ENCODE peak calls at places on chromosomes 4 and X, in seven cellular contexts. One of them, this sample, is unnamed.

GRCh38 chrX:129522184-129523059 is 868 bp downstream of the SMARCA1 start:
- DNase-seq in foreskin fibroblast: peak
- DNase-seq in GM13976: peak
- DNase-seq in tibial nerve: peak
- DNase-seq in HepG2: peak
- DNase-seq in adrenal gland: peak
- DNase-seq in RWPE2: peak
- DNase-seq in this sample: no peak

GRCh38 chrX:135086197-135086854 is 34.0 kb downstream of the ETDB start:
- DNase-seq in GM13976: peak
- DNase-seq in adrenal gland: peak
- DNase-seq in HepG2: peak
- DNase-seq in RWPE2: no peak
- DNase-seq in foreskin fibroblast: peak
- DNase-seq in tibial nerve: no peak
- DNase-seq in this sample: peak

GRCh38 chr4:8534601-8535000 is 45.6 kb upstream of the GPR78 start:
- DNase-seq in foreskin fibroblast: no peak
- DNase-seq in adrenal gland: no peak
- DNase-seq in RWPE2: no peak
- DNase-seq in GM13976: no peak
- DNase-seq in HepG2: no peak
- DNase-seq in tibial nerve: no peak
- DNase-seq in this sample: no peak

GRCh38 chr4:130306566-130306965 is 1210.6 kb downstream of the C4orf33 start:
- DNase-seq in GM13976: no peak
- DNase-seq in adrenal gland: no peak
- DNase-seq in HepG2: no peak
- DNase-seq in RWPE2: no peak
- DNase-seq in tibial nerve: no peak
- DNase-seq in foreskin fibroblast: no peak
- DNase-seq in this sample: no peak

GRCh38 chr4:182694551-182694950 is 222.6 kb downstream of the DCTD start:
- DNase-seq in HepG2: no peak
- DNase-seq in GM13976: no peak
- DNase-seq in foreskin fibroblast: no peak
- DNase-seq in adrenal gland: no peak
- DNase-seq in RWPE2: no peak
- DNase-seq in tibial nerve: no peak
- DNase-seq in this sample: no peak

GRCh38 chr4:4428966-4429875 is 42.3 kb downstream of the NSG1 start:
- DNase-seq in RWPE2: no peak
- DNase-seq in adrenal gland: no peak
- DNase-seq in tibial nerve: no peak
- DNase-seq in GM13976: no peak
- DNase-seq in foreskin fibroblast: no peak
- DNase-seq in HepG2: no peak
- DNase-seq in this sample: no peak

GRCh38 chr4:73376962-73377361 is 27.1 kb upstream of the ALB start:
- DNase-seq in adrenal gland: no peak
- DNase-seq in GM13976: no peak
- DNase-seq in foreskin fibroblast: no peak
- DNase-seq in RWPE2: no peak
- DNase-seq in HepG2: no peak
- DNase-seq in tibial nerve: no peak
- DNase-seq in this sample: no peak

GRCh38 chr4:25439913-25440477 is 62.9 kb downstream of the ANAPC4 start:
- DNase-seq in tibial nerve: peak
- DNase-seq in HepG2: peak
- DNase-seq in adrenal gland: peak
- DNase-seq in GM13976: peak
- DNase-seq in foreskin fibroblast: peak
- DNase-seq in RWPE2: no peak
- DNase-seq in this sample: no peak

GRCh38 chrX:340121-340520 is 21.5 kb upstream of the GTPBP6 start:
- DNase-seq in foreskin fibroblast: no peak
- DNase-seq in adrenal gland: no peak
- DNase-seq in HepG2: no peak
- DNase-seq in RWPE2: peak
- DNase-seq in tibial nerve: no peak
- DNase-seq in GM13976: no peak
- DNase-seq in this sample: no peak

GRCh38 chr4:128298852-128299251 is 11.2 kb upstream of the PGRMC2 start:
- DNase-seq in HepG2: no peak
- DNase-seq in tibial nerve: no peak
- DNase-seq in foreskin fibroblast: no peak
- DNase-seq in RWPE2: no peak
- DNase-seq in GM13976: no peak
- DNase-seq in adrenal gland: no peak
- DNase-seq in this sample: no peak

GRCh38 chr4:86235549-86235948 is 124.3 kb downstream of the MAPK10 start:
- DNase-seq in adrenal gland: no peak
- DNase-seq in foreskin fibroblast: no peak
- DNase-seq in GM13976: no peak
- DNase-seq in tibial nerve: no peak
- DNase-seq in RWPE2: no peak
- DNase-seq in HepG2: no peak
- DNase-seq in this sample: no peak

GRCh38 chr4:181770971-181771370 is 472.2 kb upstream of the TENM3 start:
- DNase-seq in RWPE2: no peak
- DNase-seq in tibial nerve: no peak
- DNase-seq in foreskin fibroblast: no peak
- DNase-seq in GM13976: no peak
- DNase-seq in HepG2: no peak
- DNase-seq in adrenal gland: no peak
- DNase-seq in this sample: no peak

DNA sequence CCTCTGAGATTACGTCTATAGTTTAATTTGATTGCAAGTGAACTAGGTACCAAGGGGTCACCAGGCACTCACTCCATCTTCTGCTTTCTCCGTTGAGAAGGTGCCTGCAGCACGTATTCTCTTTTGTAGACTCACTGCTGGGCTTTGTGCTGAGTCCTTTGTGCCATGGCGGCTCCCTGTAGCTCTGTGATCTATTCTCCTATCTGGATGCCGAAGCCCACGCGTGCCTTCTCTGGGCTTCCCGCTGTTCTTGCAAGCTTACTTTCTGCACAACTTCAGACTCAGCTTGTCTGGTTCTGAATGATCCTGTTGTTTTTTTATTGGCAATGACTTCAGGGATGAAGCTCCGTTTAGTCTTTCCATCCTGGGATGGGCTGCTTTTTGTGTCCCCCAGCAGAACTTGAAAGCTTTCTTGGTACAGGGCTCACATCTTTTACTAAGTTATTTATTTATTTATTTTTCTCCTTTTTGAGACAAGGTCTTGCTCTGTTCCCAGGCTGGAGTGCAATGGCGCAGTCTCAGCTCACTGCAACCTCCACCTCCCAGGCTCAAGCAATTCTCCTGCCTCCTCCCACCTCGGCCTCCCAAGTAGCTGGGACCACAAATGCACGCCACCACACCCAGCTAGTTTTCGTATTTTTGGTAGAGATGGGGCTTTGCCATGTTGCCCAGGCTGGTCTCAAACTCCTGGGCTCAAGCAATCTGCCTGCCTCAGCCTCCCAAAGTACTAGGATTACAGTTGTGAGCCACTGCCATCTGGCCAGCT is 100.9 kb upstream of the NKX1-1 start:
- DNase-seq in foreskin fibroblast: no peak
- DNase-seq in RWPE2: peak
- DNase-seq in tibial nerve: peak
- DNase-seq in GM13976: no peak
- DNase-seq in adrenal gland: peak
- DNase-seq in HepG2: no peak
- DNase-seq in this sample: no peak
- TF ChIP-seq CTCF in foreskin fibroblast: no peak
- TF ChIP-seq CTCF in RWPE2: no peak
- TF ChIP-seq CTCF in tibial nerve: no peak
- TF ChIP-seq CTCF in GM13976: no peak
- TF ChIP-seq CTCF in adrenal gland: no peak
- TF ChIP-seq CTCF in HepG2: no peak
- TF ChIP-seq CTCF in this sample: no peak

GRCh38 chrX:69234624-69235023 is 69.4 kb upstream of the PJA1 start:
- DNase-seq in GM13976: no peak
- DNase-seq in HepG2: no peak
- DNase-seq in foreskin fibroblast: no peak
- DNase-seq in RWPE2: no peak
- DNase-seq in adrenal gland: no peak
- DNase-seq in tibial nerve: no peak
- DNase-seq in this sample: no peak
- TF ChIP-seq CTCF in GM13976: no peak
- TF ChIP-seq CTCF in HepG2: no peak
- TF ChIP-seq CTCF in foreskin fibroblast: no peak
- TF ChIP-seq CTCF in RWPE2: no peak
- TF ChIP-seq CTCF in adrenal gland: no peak
- TF ChIP-seq CTCF in tibial nerve: no peak
- TF ChIP-seq CTCF in this sample: no peak

DNA sequence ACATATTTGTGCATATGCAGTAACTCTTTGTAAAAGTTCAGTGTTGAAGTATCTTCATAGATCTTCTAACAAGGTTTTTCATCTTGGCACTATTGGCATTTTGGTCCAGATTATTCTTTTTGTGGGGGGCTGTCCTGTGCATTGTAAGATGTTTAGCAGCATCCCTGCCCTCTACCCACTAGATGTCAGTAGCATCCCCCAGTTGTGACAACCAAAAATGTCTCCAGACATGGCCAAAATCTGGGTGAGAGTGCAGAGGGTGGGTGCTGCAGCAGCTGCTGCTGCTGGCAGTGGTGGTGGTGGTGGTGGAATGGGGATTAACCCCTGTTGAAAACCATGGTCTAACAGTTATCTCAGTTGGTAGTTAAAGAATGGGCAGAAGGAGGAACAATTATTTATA is 370.0 kb downstream of the GPAT3 start:
- DNase-seq in tibial nerve: no peak
- DNase-seq in adrenal gland: no peak
- DNase-seq in HepG2: peak
- DNase-seq in GM13976: no peak
- DNase-seq in foreskin fibroblast: no peak
- DNase-seq in RWPE2: no peak
- DNase-seq in this sample: no peak
- TF ChIP-seq CTCF in tibial nerve: no peak
- TF ChIP-seq CTCF in adrenal gland: no peak
- TF ChIP-seq CTCF in HepG2: peak
- TF ChIP-seq CTCF in GM13976: no peak
- TF ChIP-seq CTCF in foreskin fibroblast: no peak
- TF ChIP-seq CTCF in RWPE2: peak
- TF ChIP-seq CTCF in this sample: peak

GRCh38 chr4:160810415-160810814 is 1353.4 kb downstream of the FSTL5 start:
- DNase-seq in adrenal gland: no peak
- DNase-seq in HepG2: no peak
- DNase-seq in GM13976: no peak
- DNase-seq in tibial nerve: no peak
- DNase-seq in foreskin fibroblast: no peak
- DNase-seq in RWPE2: no peak
- DNase-seq in this sample: no peak

GRCh38 chr4:160809576-160809975 is 1354.2 kb downstream of the FSTL5 start:
- DNase-seq in foreskin fibroblast: no peak
- DNase-seq in HepG2: no peak
- DNase-seq in tibial nerve: no peak
- DNase-seq in RWPE2: no peak
- DNase-seq in adrenal gland: no peak
- DNase-seq in GM13976: no peak
- DNase-seq in this sample: no peak

GRCh38 chr4:160811956-160812355 is 1351.8 kb downstream of the FSTL5 start:
- DNase-seq in GM13976: no peak
- DNase-seq in tibial nerve: no peak
- DNase-seq in HepG2: no peak
- DNase-seq in foreskin fibroblast: no peak
- DNase-seq in RWPE2: no peak
- DNase-seq in adrenal gland: no peak
- DNase-seq in this sample: no peak

DNA sequence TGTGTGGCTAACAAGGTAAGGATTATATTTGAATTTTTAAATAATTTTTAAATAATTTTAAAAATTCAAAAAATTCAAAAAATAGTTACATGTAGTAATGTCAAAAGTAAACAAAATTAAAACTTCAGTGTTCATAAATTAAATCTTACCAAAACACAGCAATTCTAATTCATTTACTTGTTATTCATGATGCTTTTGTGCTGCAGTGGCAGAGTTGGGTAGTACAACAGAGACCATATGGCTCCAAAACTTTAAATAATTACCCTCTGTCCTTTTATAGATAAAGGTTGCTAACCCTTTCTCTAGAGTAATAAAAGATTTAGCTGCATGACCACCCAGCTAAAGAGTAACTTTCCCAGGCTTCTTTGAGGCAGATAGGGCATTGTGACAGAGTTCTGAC is 1355.6 kb downstream of the FSTL5 start:
- DNase-seq in GM13976: no peak
- DNase-seq in foreskin fibroblast: no peak
- DNase-seq in HepG2: no peak
- DNase-seq in RWPE2: no peak
- DNase-seq in adrenal gland: no peak
- DNase-seq in tibial nerve: no peak
- DNase-seq in this sample: no peak
- TF ChIP-seq CTCF in GM13976: no peak
- TF ChIP-seq CTCF in foreskin fibroblast: no peak
- TF ChIP-seq CTCF in HepG2: no peak
- TF ChIP-seq CTCF in RWPE2: no peak
- TF ChIP-seq CTCF in adrenal gland: no peak
- TF ChIP-seq CTCF in tibial nerve: no peak
- TF ChIP-seq CTCF in this sample: no peak

GRCh38 chr4:16508968-16509367 is 282.7 kb upstream of the TAPT1 start:
- DNase-seq in RWPE2: no peak
- DNase-seq in tibial nerve: no peak
- DNase-seq in GM13976: no peak
- DNase-seq in foreskin fibroblast: no peak
- DNase-seq in adrenal gland: no peak
- DNase-seq in HepG2: no peak
- DNase-seq in this sample: no peak
- TF ChIP-seq CTCF in RWPE2: peak
- TF ChIP-seq CTCF in tibial nerve: no peak
- TF ChIP-seq CTCF in GM13976: no peak
- TF ChIP-seq CTCF in foreskin fibroblast: peak
- TF ChIP-seq CTCF in adrenal gland: no peak
- TF ChIP-seq CTCF in HepG2: peak
- TF ChIP-seq CTCF in this sample: peak

GRCh38 chrX:34521563-34521962 is 135.5 kb downstream of the TMEM47 start:
- DNase-seq in adrenal gland: no peak
- DNase-seq in tibial nerve: no peak
- DNase-seq in GM13976: no peak
- DNase-seq in RWPE2: no peak
- DNase-seq in HepG2: no peak
- DNase-seq in foreskin fibroblast: no peak
- DNase-seq in this sample: peak
- TF ChIP-seq CTCF in adrenal gland: no peak
- TF ChIP-seq CTCF in tibial nerve: no peak
- TF ChIP-seq CTCF in GM13976: no peak
- TF ChIP-seq CTCF in RWPE2: peak
- TF ChIP-seq CTCF in HepG2: no peak
- TF ChIP-seq CTCF in foreskin fibroblast: no peak
- TF ChIP-seq CTCF in this sample: peak

DNA sequence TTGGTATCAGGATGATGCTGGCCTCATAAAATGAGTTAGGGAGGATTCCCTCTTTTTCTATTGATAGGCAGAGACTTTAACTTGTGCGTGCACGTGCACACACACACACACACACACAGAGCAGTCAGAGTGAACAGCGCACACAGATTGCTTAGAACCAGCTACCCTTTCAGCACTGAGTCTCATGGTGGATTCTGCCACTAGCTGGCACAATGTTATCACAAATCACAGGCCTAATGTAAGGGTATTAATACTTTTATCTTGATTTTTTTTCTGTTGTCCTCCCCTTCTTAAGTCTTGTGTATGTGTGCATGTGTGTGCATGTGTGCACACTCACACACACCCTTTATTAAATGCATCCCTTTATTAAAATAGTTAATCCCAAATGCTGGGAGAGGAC is 53.2 kb downstream of the HADH start:
- DNase-seq in HepG2: no peak
- DNase-seq in RWPE2: no peak
- DNase-seq in adrenal gland: no peak
- DNase-seq in tibial nerve: no peak
- DNase-seq in foreskin fibroblast: no peak
- DNase-seq in GM13976: no peak
- DNase-seq in this sample: no peak
- TF ChIP-seq CTCF in HepG2: no peak
- TF ChIP-seq CTCF in RWPE2: no peak
- TF ChIP-seq CTCF in adrenal gland: no peak
- TF ChIP-seq CTCF in tibial nerve: no peak
- TF ChIP-seq CTCF in foreskin fibroblast: no peak
- TF ChIP-seq CTCF in GM13976: peak
- TF ChIP-seq CTCF in this sample: no peak